ENCODE peak calls at places on chromosome 17, in eight cellular contexts. Y is GM12891, D is breast epithelium, R is H1, P is K562, U is endothelial cell of umbilical vein, F is prostate gland, T is GM23338. E is an unnamed sample.
A peak's percentile ranks its signal among the peaks of the same experiment; 100 is the strongest.

GRCh38 chr17:80866050-80866793 is 125.4 kb upstream of the CHMP6 start:
- DNase-seq in R (peak; percentile 83), D (peak; percentile 45), Y (no peak), T (peak; percentile 77), U (peak; percentile 84), F (peak; percentile 44), P (peak; percentile 68), E (no peak)

GRCh38 chr17:44738214-44738906 is 20.4 kb upstream of the ADAM11 start:
- DNase-seq in D (no peak), Y (no peak), U (no peak), R (no peak), F (no peak), T (no peak), P (no peak), E (no peak)

GRCh38 chr17:43927101-43927935 is 15.0 kb downstream of the PPY start:
- DNase-seq in F (peak; percentile 13), P (no peak), U (no peak), Y (no peak), R (no peak), D (no peak), T (no peak), E (no peak)

GRCh38 chr17:64275016-64275415 is 12.0 kb upstream of the TEX2 start:
- DNase-seq in R (no peak), Y (no peak), P (no peak), T (no peak), U (no peak), F (no peak), D (no peak), E (no peak)

GRCh38 chr17:13362341-13363122 is 239.2 kb downstream of the HS3ST3A1 start:
- DNase-seq in Y (no peak), P (no peak), U (no peak), D (no peak), F (no peak), T (no peak), R (no peak), E (no peak)

GRCh38 chr17:44473367-44473766 is 29.8 kb downstream of the GPATCH8 start:
- DNase-seq in F (no peak), P (no peak), U (no peak), R (no peak), Y (no peak), D (no peak), T (no peak), E (no peak)

GRCh38 chr17:7997186-7997585 is 5.2 kb upstream of the GUCY2D start:
- DNase-seq in Y (no peak), F (no peak), P (peak; percentile 27), U (peak; percentile 36), D (no peak), T (peak; percentile 90), R (no peak), E (no peak)

GRCh38 chr17:47870042-47870441 is 19.1 kb upstream of the SP6 start:
- DNase-seq in F (no peak), Y (no peak), P (no peak), R (no peak), D (no peak), T (peak; percentile 8), U (no peak), E (no peak)

GRCh38 chr17:42657824-42658588 is 1.1 kb upstream of the TUBG2 start:
- DNase-seq in R (no peak), Y (no peak), U (no peak), P (no peak), F (no peak), T (no peak), D (no peak), E (no peak)

GRCh38 chr17:42655528-42655927 is 3.6 kb upstream of the TUBG2 start:
- DNase-seq in U (no peak), P (no peak), Y (no peak), F (no peak), T (no peak), D (no peak), R (no peak), E (no peak)

GRCh38 chr17:42660692-42661345 is 1.7 kb downstream of the TUBG2 start:
- DNase-seq in R (no peak), U (peak; percentile 63), D (no peak), Y (no peak), T (no peak), P (peak; percentile 63), F (peak; percentile 65), E (no peak)

GRCh38 chr17:42653179-42654124 is 5.6 kb upstream of the TUBG2 start:
- DNase-seq in P (peak; percentile 49), F (peak; percentile 49), T (peak; percentile 76), Y (no peak), D (no peak), R (peak; percentile 68), U (peak; percentile 39), E (peak; percentile 63)

GRCh38 chr17:42659079-42659931 is at the start of gene TUBG2:
- DNase-seq in T (peak; percentile 96), U (peak; percentile 92), R (peak; percentile 98), D (peak; percentile 81), Y (peak; percentile 81), P (no peak), F (peak; percentile 81), E (no peak)
- TF ChIP-seq POLR2AphosphoS5 in T (peak; percentile 81), U (peak; percentile 56), R (no peak), D (no peak), Y (no peak), P (no peak), F (peak; percentile 95), E (peak; percentile 82)

GRCh38 chr17:61843435-61843834 is 19.9 kb downstream of the BRIP1 start:
- DNase-seq in D (no peak), P (no peak), Y (no peak), T (no peak), F (no peak), R (no peak), U (no peak), E (no peak)

GRCh38 chr17:61839300-61839786 is 24.0 kb downstream of the BRIP1 start:
- DNase-seq in Y (no peak), U (no peak), R (no peak), T (no peak), D (no peak), P (no peak), F (no peak), E (no peak)

GRCh38 chr17:61846088-61846487 is 17.2 kb downstream of the BRIP1 start:
- DNase-seq in F (no peak), Y (no peak), U (no peak), D (no peak), T (no peak), R (no peak), P (no peak), E (no peak)

GRCh38 chr17:61846976-61847375 is 16.4 kb downstream of the BRIP1 start:
- DNase-seq in R (no peak), F (no peak), Y (no peak), P (no peak), U (no peak), D (no peak), T (no peak), E (no peak)

DNA sequence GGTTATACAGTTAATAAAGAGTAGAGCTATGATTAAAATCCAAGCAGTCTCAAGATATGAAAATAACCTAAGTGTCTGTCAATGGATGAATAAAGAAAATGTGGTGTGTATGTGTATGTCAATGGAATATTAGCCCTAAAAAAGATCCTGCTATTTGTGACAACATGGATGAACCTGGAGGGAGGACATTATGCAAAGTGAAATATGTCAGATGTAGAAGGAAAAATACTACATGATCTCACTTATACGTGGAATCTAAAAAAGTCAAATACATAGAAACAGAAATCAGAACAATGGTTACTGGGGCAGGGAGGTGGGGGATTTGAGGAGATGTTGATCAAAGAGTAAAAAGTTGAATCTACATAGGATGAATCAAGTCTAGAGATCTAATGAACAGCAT is 20.4 kb downstream of the BRIP1 start:
- DNase-seq in U (no peak), F (no peak), P (no peak), R (no peak), Y (no peak), D (no peak), T (no peak), E (no peak)
- TF ChIP-seq POLR2AphosphoS5 in U (no peak), F (no peak), P (no peak), R (no peak), Y (no peak), D (no peak), T (no peak), E (no peak)

GRCh38 chr17:269616-270514 is 82.7 kb downstream of the RPH3AL start:
- DNase-seq in R (peak; percentile 41), P (no peak), F (no peak), Y (no peak), U (no peak), T (no peak), D (no peak), E (no peak)
- TF ChIP-seq POLR2AphosphoS5 in R (no peak), P (no peak), F (no peak), Y (no peak), U (no peak), T (no peak), D (no peak), E (no peak)

DNA sequence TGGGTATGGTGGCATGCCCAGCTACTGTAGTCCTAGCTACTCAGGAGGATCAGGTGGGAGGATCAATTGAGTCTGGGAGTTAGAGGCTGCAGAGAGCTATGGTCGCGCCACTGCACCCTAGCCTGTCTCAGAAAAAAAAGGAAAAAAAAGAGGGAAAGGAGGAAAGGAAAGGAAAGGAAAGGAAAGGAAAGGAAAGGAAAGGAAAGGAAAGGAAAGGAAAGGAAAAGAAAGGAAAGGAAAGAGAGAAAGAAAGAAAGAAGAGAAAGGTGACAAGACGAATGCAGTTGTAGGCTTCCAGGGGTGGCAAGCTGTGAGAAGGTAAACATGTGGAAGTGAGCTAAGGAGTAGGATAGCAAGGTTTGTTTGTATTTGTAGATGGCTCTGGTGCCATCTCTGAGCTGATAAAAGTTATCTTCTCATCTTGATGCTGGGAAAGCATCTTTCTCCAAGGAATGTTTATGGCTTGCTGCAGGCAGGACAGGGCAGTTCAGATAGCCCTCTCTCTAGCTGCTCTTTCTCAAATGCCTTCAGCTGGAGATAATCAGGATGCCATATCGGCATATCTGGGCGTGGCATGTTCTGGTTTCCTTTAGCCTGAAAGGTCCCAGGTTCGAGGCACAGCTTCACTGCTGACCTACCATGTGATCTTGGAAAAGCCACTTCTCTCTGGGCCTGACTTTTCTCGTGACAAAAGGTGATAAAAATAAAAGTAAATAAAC is 2.8 kb upstream of the NOS2 start:
- DNase-seq in Y (no peak), D (no peak), T (no peak), U (no peak), F (no peak), P (no peak), R (no peak), E (no peak)
- TF ChIP-seq POLR2AphosphoS5 in Y (no peak), D (no peak), T (no peak), U (no peak), F (no peak), P (no peak), R (no peak), E (no peak)

GRCh38 chr17:82056729-82057621 is 5.3 kb downstream of the GPS1 start:
- DNase-seq in R (no peak), F (no peak), T (no peak), D (no peak), Y (no peak), U (no peak), P (no peak), E (no peak)
- TF ChIP-seq POLR2AphosphoS5 in R (no peak), F (no peak), T (no peak), D (no peak), Y (peak; percentile 70), U (peak; percentile 28), P (no peak), E (peak; percentile 33)

GRCh38 chr17:75630071-75630917 is 2.9 kb upstream of the SMIM5 start:
- DNase-seq in D (no peak), R (no peak), T (no peak), U (no peak), Y (no peak), P (no peak), F (no peak), E (no peak)
- TF ChIP-seq POLR2AphosphoS5 in D (no peak), R (no peak), T (no peak), U (no peak), Y (no peak), P (no peak), F (no peak), E (no peak)

GRCh38 chr17:73541561-73541981 is 102.7 kb downstream of the SDK2 start:
- DNase-seq in F (no peak), U (no peak), Y (no peak), D (no peak), P (no peak), T (no peak), R (no peak), E (no peak)
- TF ChIP-seq POLR2AphosphoS5 in F (no peak), U (no peak), Y (no peak), D (no peak), P (no peak), T (no peak), R (no peak), E (no peak)

E was measured in SK-N-MC.